ENCODE peak calls at places on chromosomes 4 and X, in four cellular contexts. C is K562, M is H1, A is GM12878. H is an unnamed sample.

GRCh38 chrX:107000013-107000515 is at the start of gene MORC4:
- DNase-seq in C (peak), A (no peak), M (peak), H (peak)

GRCh38 chr4:52659722-52660261 is 691 bp upstream of the USP46 start:
- DNase-seq in C (peak), M (peak), A (no peak), H (peak)

GRCh38 chrX:70455366-70456202 is 10.9 kb downstream of the DLG3 start:
- DNase-seq in M (peak), C (no peak), A (no peak), H (no peak)

GRCh38 chr4:185215261-185215660 is 5.9 kb downstream of the SNX25 start:
- DNase-seq in C (no peak), A (no peak), M (no peak), H (no peak)

GRCh38 chr4:105496899-105497298 is 23.0 kb upstream of the PPA2 start:
- DNase-seq in A (no peak), M (no peak), C (no peak), H (no peak)

GRCh38 chr4:40152642-40153041 is 44.2 kb upstream of the RHOH start:
- DNase-seq in C (no peak), M (no peak), A (no peak), H (no peak)

GRCh38 chrX:151505796-151506195 is 57.7 kb upstream of the PASD1 start:
- DNase-seq in A (no peak), C (peak), M (peak), H (peak)

GRCh38 chrX:71366674-71367256 is 608 bp downstream of the TAF1 start:
- DNase-seq in M (peak), A (no peak), C (peak), H (no peak)

GRCh38 chr4:96352051-96352517 is 512.2 kb downstream of the PDHA2 start:
- DNase-seq in A (no peak), M (peak), C (no peak), H (peak)

GRCh38 chr4:83340692-83341343 is 6.2 kb upstream of the HPSE start:
- DNase-seq in M (no peak), A (no peak), C (no peak), H (no peak)

GRCh38 chr4:83381173-83381572 is 46.5 kb upstream of the HPSE start:
- DNase-seq in M (no peak), C (no peak), A (no peak), H (no peak)

GRCh38 chrX:138011461-138011860 is 445.5 kb downstream of the ZIC3 start:
- DNase-seq in M (no peak), A (no peak), C (no peak), H (no peak)

GRCh38 chrX:150227321-150227860 is 135.7 kb upstream of the MAMLD1 start:
- DNase-seq in M (no peak), C (no peak), A (no peak), H (no peak)

GRCh38 chrX:30308263-30309138 is 689 bp downstream of the NR0B1 start:
- DNase-seq in M (peak), A (no peak), C (no peak), H (no peak)

GRCh38 chrX:68827848-68828562 is 816 bp upstream of the EFNB1 start:
- DNase-seq in C (peak), A (no peak), M (peak), H (peak)

DNA sequence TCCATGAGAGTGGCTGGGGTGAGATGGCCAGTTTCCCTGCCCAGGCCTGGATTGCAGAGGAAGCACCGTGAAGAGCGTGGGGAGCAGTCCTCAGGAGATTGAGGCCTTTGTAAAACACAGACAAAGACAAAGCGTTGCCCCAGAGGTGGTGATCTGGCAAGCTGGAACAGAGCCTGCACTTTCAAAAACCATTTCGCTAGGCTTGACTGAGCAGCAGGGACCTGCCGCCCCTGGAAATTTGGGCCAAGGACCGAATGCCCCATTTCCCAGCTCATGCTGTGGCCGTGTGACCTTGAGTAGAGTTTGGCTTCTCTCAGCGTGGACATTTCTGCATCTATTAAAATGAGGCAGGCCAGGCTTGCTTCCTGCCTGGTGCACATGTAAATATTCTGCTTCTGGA is 381.4 kb downstream of the BCOR start:
- DNase-seq in M (no peak), C (no peak), A (no peak), H (no peak)
- TF ChIP-seq RFX5 in M (no peak), C (no peak), A (no peak), H (no peak)

DNA sequence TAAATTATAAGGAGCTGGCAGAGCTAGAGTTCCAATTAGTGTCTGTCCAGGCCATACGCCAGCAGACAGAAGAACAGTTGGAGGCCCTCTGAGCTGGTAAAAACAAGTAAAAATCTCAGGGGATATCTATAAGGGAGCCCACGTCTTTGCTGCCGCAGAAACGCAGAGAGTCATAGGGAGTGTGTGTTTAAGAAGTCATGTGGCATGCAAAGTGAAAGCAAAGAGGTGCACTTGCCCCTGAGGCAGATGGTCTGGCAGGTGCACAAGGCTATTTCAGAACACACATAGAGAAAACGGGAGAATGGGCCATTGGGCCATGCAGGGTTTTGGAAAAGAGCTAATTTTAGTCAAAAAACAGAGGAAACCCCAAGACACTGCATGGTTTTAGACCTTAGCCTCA is 92.7 kb downstream of the NAP1L3 start:
- DNase-seq in C (no peak), A (no peak), M (no peak), H (no peak)
- TF ChIP-seq RAD21 in C (no peak), A (no peak), M (no peak), H (no peak)

GRCh38 chrX:139506318-139506717 is 24.2 kb upstream of the F9 start:
- DNase-seq in C (no peak), A (no peak), M (no peak), H (no peak)

GRCh38 chrX:139508099-139508498 is 22.4 kb upstream of the F9 start:
- DNase-seq in C (no peak), A (no peak), M (no peak), H (no peak)
- TF ChIP-seq ZNF274 in C (no peak), A (no peak), M (no peak), H (no peak)

GRCh38 chrX:116204947-116205346 is 34.4 kb downstream of the AGTR2 start:
- DNase-seq in C (no peak), M (no peak), A (no peak), H (peak)
- TF ChIP-seq RFX5 in C (no peak), M (no peak), A (no peak), H (no peak)

DNA sequence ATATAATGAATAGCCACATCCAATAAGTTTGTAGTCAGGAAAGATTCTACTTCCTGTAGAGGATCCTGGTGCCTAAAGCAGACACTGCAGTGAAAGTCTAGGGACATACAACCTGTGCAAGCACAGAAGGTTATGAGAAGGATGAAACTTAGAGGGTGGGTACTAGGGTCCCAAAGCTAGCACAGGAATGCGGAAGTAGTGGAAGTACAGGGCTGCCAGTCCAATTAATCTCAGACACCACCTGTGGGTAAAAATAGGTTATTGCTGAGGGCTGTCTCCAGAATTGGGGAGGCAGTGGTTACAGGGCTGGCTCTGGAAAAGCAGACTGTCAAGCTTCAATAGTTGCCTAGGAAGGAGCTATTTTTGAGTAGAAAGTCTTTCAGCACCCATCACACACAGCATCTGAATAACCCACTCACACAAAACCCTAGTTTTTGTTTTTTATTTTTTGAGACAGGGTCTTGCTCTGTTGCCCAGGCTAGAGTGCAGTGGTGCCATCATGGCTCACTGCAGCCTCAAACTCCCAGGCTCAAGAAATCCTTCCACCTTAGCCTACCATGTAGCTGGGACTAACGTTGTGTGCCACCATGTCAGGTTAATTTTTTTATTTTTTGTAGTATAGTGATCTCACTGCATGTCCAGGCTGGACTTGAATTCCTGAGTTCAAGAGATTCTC is 50.8 kb upstream of the ELF2 start:
- DNase-seq in C (peak), M (peak), A (no peak), H (peak)
- TF ChIP-seq RAD21 in C (peak), M (peak), A (peak), H (no peak)

GRCh38 chr4:141871086-141871485 is 234.7 kb downstream of the IL15 start:
- DNase-seq in M (no peak), C (no peak), A (no peak), H (no peak)
- TF ChIP-seq ZNF274 in M (no peak), C (no peak), A (no peak), H (no peak)

GRCh38 chr4:181108237-181108636 is 1135.0 kb upstream of the TENM3 start:
- DNase-seq in A (no peak), C (no peak), M (no peak), H (no peak)
- TF ChIP-seq RFX5 in A (no peak), C (no peak), M (no peak), H (no peak)

GRCh38 chr4:177583000-177583399 is 140.8 kb upstream of the AGA start:
- DNase-seq in M (no peak), C (no peak), A (no peak), H (no peak)
- TF ChIP-seq RAD21 in M (no peak), C (no peak), A (no peak), H (no peak)

H was measured in HepG2.